ENCODE peak calls at places on chromosomes 5 and 9, in eight cellular contexts. I is heart left ventricle; W is adrenal gland; M is CD4-positive, alpha-beta memory T cell; D is heart right ventricle; C is iPS DF 6.9; R is right atrium auricular region; Z is IMR-90. P is an unnamed sample.

GRCh38 chr5:1662559-1663043 is 137.0 kb downstream of the MRPL36 start:
- DNase-seq in C (no peak), I (no peak), W (no peak), D (no peak), M (no peak), Z (no peak), R (peak; percentile 23), P (peak; percentile 26)

GRCh38 chr9:107237873-107238272 is 45.2 kb upstream of the RAD23B start:
- DNase-seq in D (no peak), R (no peak), C (no peak), Z (no peak), M (no peak), I (no peak), W (no peak), P (no peak)

GRCh38 chr5:149452007-149452664 is 73.0 kb upstream of the IL17B start:
- DNase-seq in D (peak; percentile 49), Z (peak; percentile 53), C (no peak), R (peak; percentile 91), M (no peak), W (peak; percentile 56), I (peak; percentile 68), P (peak; percentile 53)

GRCh38 chr5:157335534-157336422 is 69.9 kb downstream of the CYFIP2 start:
- DNase-seq in M (no peak), R (no peak), C (no peak), W (no peak), D (no peak), I (no peak), Z (peak; percentile 76), P (no peak)

GRCh38 chr5:143248822-143249579 is 154.5 kb downstream of the NR3C1 start:
- DNase-seq in M (no peak), I (no peak), C (no peak), D (no peak), W (peak; percentile 72), R (no peak), Z (peak; percentile 91), P (no peak)

GRCh38 chr9:78304357-78304756 is 7.4 kb downstream of the PSAT1 start:
- DNase-seq in W (no peak), R (no peak), C (no peak), I (no peak), D (no peak), Z (no peak), M (no peak), P (no peak)

GRCh38 chr9:106596984-106597383 is 266.0 kb upstream of the ZNF462 start:
- DNase-seq in W (no peak), D (no peak), I (no peak), C (no peak), R (no peak), M (no peak), Z (no peak), P (no peak)

GRCh38 chr5:72860499-72860898 is 44.0 kb downstream of the TNPO1 start:
- DNase-seq in W (peak; percentile 24), Z (peak; percentile 76), R (no peak), M (no peak), D (no peak), C (no peak), I (no peak), P (no peak)

GRCh38 chr5:76256116-76256889 is 146.8 kb upstream of the IQGAP2 start:
- DNase-seq in I (no peak), M (peak; percentile 62), C (peak; percentile 48), D (no peak), W (peak; percentile 70), R (peak; percentile 63), Z (peak; percentile 66), P (peak; percentile 54)

GRCh38 chr5:96220610-96221390 is 212.2 kb downstream of the PCSK1 start:
- DNase-seq in R (no peak), W (no peak), C (no peak), M (no peak), I (no peak), Z (peak; percentile 77), D (no peak), P (no peak)

GRCh38 chr5:181220178-181220515 is 2.9 kb upstream of the TRIM41 start:
- DNase-seq in I (no peak), R (no peak), C (no peak), Z (no peak), D (no peak), W (no peak), M (no peak), P (no peak)

GRCh38 chr5:72425995-72426394 is 81.2 kb downstream of the ZNF366 start:
- DNase-seq in C (no peak), I (no peak), Z (no peak), M (no peak), W (no peak), D (no peak), R (no peak), P (no peak)

GRCh38 chr9:77975023-77975422 is 56.6 kb downstream of the GNAQ start:
- DNase-seq in R (no peak), C (no peak), Z (no peak), I (no peak), M (no peak), W (no peak), D (no peak), P (no peak)

GRCh38 chr9:131545786-131546335 is 538 bp downstream of the PRRT1B start:
- DNase-seq in C (no peak), D (no peak), W (no peak), M (no peak), R (no peak), I (no peak), Z (no peak), P (no peak)

GRCh38 chr5:95471922-95472321 is 80.8 kb downstream of the FAM81B start:
- DNase-seq in W (no peak), C (no peak), I (no peak), D (no peak), R (no peak), Z (peak; percentile 76), M (no peak), P (no peak)

GRCh38 chr5:134132372-134133212 is 18.1 kb downstream of the TCF7 start:
- DNase-seq in W (no peak), Z (no peak), C (no peak), D (no peak), I (no peak), M (peak; percentile 88), R (no peak), P (no peak)

GRCh38 chr9:22170162-22170932 is 161.2 kb upstream of the CDKN2B start:
- DNase-seq in M (no peak), W (no peak), I (no peak), C (no peak), D (no peak), Z (peak; percentile 89), R (no peak), P (no peak)

GRCh38 chr9:22171691-22172090 is 162.6 kb upstream of the CDKN2B start:
- DNase-seq in D (no peak), I (no peak), C (no peak), W (no peak), M (no peak), Z (no peak), R (no peak), P (no peak)

GRCh38 chr9:22169732-22170131 is 160.6 kb upstream of the CDKN2B start:
- DNase-seq in C (no peak), Z (no peak), I (no peak), D (no peak), W (no peak), R (no peak), M (no peak), P (no peak)

GRCh38 chr9:22170990-22171663 is 162.0 kb upstream of the CDKN2B start:
- DNase-seq in Z (no peak), C (no peak), R (no peak), D (no peak), M (no peak), W (no peak), I (no peak), P (no peak)

GRCh38 chr9:22169243-22169642 is 160.1 kb upstream of the CDKN2B start:
- DNase-seq in Z (peak; percentile 79), D (no peak), M (no peak), R (no peak), C (no peak), I (no peak), W (no peak), P (no peak)
- H3K4me1 ChIP-seq in Z (peaks cover 9% of the 10 kb centered on the region), D (no peaks in the 10 kb centered on the region), M (no peaks in the 10 kb centered on the region), R (no peaks in the 10 kb centered on the region), C (no peaks in the 10 kb centered on the region), I (no peaks in the 10 kb centered on the region), W (no peaks in the 10 kb centered on the region), P (no peaks in the 10 kb centered on the region)

GRCh38 chr5:40479939-40480338 is 199.8 kb upstream of the PTGER4 start:
- DNase-seq in R (no peak), Z (no peak), M (no peak), I (no peak), D (no peak), C (no peak), W (no peak), P (no peak)

GRCh38 chr5:40480392-40480791 is 199.3 kb upstream of the PTGER4 start:
- DNase-seq in I (no peak), M (no peak), C (no peak), W (no peak), Z (no peak), D (no peak), R (no peak), P (no peak)

GRCh38 chr5:40477856-40478546 is 201.7 kb upstream of the PTGER4 start:
- DNase-seq in Z (peak; percentile 29), M (no peak), R (no peak), W (no peak), D (no peak), I (no peak), C (no peak), P (no peak)

GRCh38 chr5:40481226-40481625 is 198.5 kb upstream of the PTGER4 start:
- DNase-seq in D (no peak), C (no peak), I (no peak), W (no peak), M (no peak), Z (peak; percentile 27), R (no peak), P (no peak)

GRCh38 chr5:40478766-40479165 is 200.9 kb upstream of the PTGER4 start:
- DNase-seq in I (no peak), Z (no peak), R (no peak), W (no peak), C (no peak), M (no peak), D (no peak), P (no peak)
- H3K4me1 ChIP-seq in I (no peaks in the 10 kb centered on the region), Z (no peaks in the 10 kb centered on the region), R (no peaks in the 10 kb centered on the region), W (no peaks in the 10 kb centered on the region), C (peaks cover 1% of the 10 kb centered on the region), M (no peaks in the 10 kb centered on the region), D (no peaks in the 10 kb centered on the region), P (no peaks in the 10 kb centered on the region)

DNA sequence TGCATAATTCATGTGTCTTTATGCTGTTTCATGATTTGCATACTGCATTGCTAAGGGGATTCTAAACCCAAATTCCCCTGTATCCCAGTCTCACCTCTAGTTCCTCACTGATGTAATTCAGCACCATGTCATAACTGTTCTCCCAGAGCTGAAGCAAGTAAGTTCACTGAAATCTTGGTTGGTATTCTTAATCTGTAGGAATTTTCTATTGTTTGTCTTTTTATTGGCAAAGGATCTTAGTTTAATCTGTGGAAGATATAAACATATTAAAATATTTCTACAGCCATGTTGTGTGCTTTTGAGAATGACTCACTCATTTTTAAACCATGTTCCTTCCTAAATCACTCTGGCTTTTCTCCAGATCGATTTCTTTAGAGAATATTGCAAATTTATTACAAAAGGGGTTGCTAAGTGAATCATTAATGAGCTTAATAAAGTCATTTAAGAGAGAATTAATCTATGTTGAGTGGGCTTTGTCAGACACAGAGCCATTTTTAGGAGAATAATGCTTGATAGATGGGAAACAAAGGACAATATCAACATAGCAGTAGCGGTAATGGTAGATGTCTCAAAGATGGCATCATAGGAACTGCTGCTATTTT is 110.1 kb downstream of the ENC1 start:
- DNase-seq in D (no peak), R (no peak), C (no peak), W (no peak), M (no peak), I (no peak), Z (peak; percentile 47), P (no peak)
- H3K4me1 ChIP-seq in D (no peaks in the 10 kb centered on the region), R (no peaks in the 10 kb centered on the region), C (no peaks in the 10 kb centered on the region), W (no peaks in the 10 kb centered on the region), M (no peaks in the 10 kb centered on the region), I (no peaks in the 10 kb centered on the region), Z (no peaks in the 10 kb centered on the region), P (no peaks in the 10 kb centered on the region)

GRCh38 chr9:16031971-16032370 is 479.1 kb downstream of the CCDC171 start:
- DNase-seq in C (no peak), I (no peak), R (no peak), Z (no peak), D (no peak), W (no peak), M (no peak), P (no peak)
- H3K4me1 ChIP-seq in C (no peaks in the 10 kb centered on the region), I (no peaks in the 10 kb centered on the region), R (no peaks in the 10 kb centered on the region), Z (peaks cover 26% of the 10 kb centered on the region), D (no peaks in the 10 kb centered on the region), W (no peaks in the 10 kb centered on the region), M (no peaks in the 10 kb centered on the region), P (no peaks in the 10 kb centered on the region)